ENCODE peak calls at places on chromosome 12, in eight cellular contexts. Q is endothelial cell, C is MM.1S, T is GM12864, B is cardiac fibroblast, I is WTC11, Y is heart right ventricle, E is pancreas. L is an unnamed sample.

GRCh38 chr12:104653730-104654328 is 197.1 kb downstream of the CHST11 start:
- DNase-seq in I (peak; percentile 48), E (no peak), Y (no peak), B (no peak), C (no peak), Q (no peak), T (peak; percentile 16), L (peak; percentile 41)

GRCh38 chr12:113048716-113049127 is 7.8 kb upstream of the DTX1 start:
- DNase-seq in I (peak; percentile 51), C (peak; percentile 27), B (peak; percentile 77), Q (peak; percentile 69), Y (no peak), E (peak; percentile 68), T (no peak), L (peak; percentile 75)

GRCh38 chr12:14417717-14418116 is 52.2 kb downstream of the ATF7IP start:
- DNase-seq in T (peak; percentile 21), Y (peak; percentile 29), Q (peak; percentile 73), I (peak; percentile 77), C (peak; percentile 21), B (peak; percentile 94), E (peak; percentile 63), L (no peak)

GRCh38 chr12:71873821-71874220 is 34.3 kb downstream of the TBC1D15 start:
- DNase-seq in Q (no peak), C (no peak), Y (no peak), I (no peak), T (no peak), B (no peak), E (no peak), L (no peak)

GRCh38 chr12:103858953-103859601 is 18.0 kb upstream of the NT5DC3 start:
- DNase-seq in Y (peak; percentile 25), E (no peak), B (peak; percentile 94), C (no peak), I (no peak), Q (no peak), T (no peak), L (no peak)

GRCh38 chr12:39300799-39301198 is 142.1 kb downstream of the KIF21A start:
- DNase-seq in T (no peak), E (no peak), B (peak; percentile 37), I (no peak), Y (no peak), C (no peak), Q (no peak), L (no peak)

GRCh38 chr12:107372229-107372658 is 278.9 kb upstream of the CRY1 start:
- DNase-seq in B (peak; percentile 43), Y (no peak), C (no peak), Q (no peak), I (no peak), E (no peak), T (no peak), L (no peak)

GRCh38 chr12:93380480-93381121 is 2.9 kb downstream of the NUDT4 start:
- DNase-seq in Y (no peak), Q (no peak), I (no peak), T (no peak), E (no peak), B (peak; percentile 63), C (peak; percentile 39), L (no peak)

GRCh38 chr12:40327506-40327905 is 102.7 kb downstream of the LRRK2 start:
- DNase-seq in B (no peak), T (no peak), C (no peak), E (no peak), Q (no peak), Y (no peak), I (no peak), L (no peak)

GRCh38 chr12:94815958-94816357 is 165.6 kb upstream of the TMCC3 start:
- DNase-seq in T (no peak), C (no peak), E (no peak), Y (no peak), B (no peak), I (peak; percentile 61), Q (no peak), L (no peak)

GRCh38 chr12:27338473-27338872 is 5.8 kb downstream of the BMAL2 start:
- DNase-seq in T (no peak), B (no peak), I (no peak), Y (no peak), Q (no peak), E (no peak), C (no peak), L (no peak)

GRCh38 chr12:131944601-131945251 is 5.0 kb upstream of the EP400 start:
- DNase-seq in Q (no peak), I (no peak), E (no peak), C (no peak), T (no peak), B (no peak), Y (no peak), L (no peak)

GRCh38 chr12:112408621-112409020 is 784 bp downstream of the RPL6 start:
- DNase-seq in Q (no peak), C (no peak), I (no peak), Y (no peak), E (no peak), T (no peak), B (no peak), L (peak; percentile 32)

GRCh38 chr12:132690112-132690511 is 2.7 kb downstream of the PXMP2 start:
- DNase-seq in T (no peak), C (no peak), B (no peak), Y (no peak), Q (no peak), E (no peak), I (no peak), L (no peak)

DNA sequence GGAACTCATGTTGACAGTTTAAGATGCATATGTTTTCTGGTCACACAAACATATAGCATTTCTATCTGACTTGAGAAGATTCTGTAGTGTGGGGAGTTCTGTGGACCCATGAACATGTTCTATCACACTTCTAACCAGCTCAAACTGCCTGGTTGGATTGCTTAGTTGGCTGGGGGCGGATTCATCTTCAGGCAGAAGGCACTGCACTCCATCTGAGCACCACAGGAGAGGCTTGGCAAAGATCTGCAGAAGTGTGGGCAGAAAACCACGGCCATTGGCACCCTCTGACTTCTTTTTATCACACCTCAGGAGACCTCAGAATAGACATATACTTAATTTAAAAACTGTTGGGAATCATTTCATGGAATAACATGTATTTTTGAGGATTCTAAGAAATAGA is 68.5 kb downstream of the LIN7A start:
- DNase-seq in Q (no peak), B (no peak), E (no peak), I (no peak), T (no peak), C (no peak), Y (no peak), L (no peak)
- TF ChIP-seq CTCF in Q (no peak), B (no peak), E (no peak), I (no peak), T (no peak), C (no peak), Y (no peak), L (no peak)

GRCh38 chr12:75563351-75563750 is 51.9 kb upstream of the KRR1 start:
- DNase-seq in C (no peak), Q (no peak), B (no peak), I (no peak), E (no peak), T (no peak), Y (no peak), L (no peak)

GRCh38 chr12:75558262-75558661 is 46.9 kb upstream of the KRR1 start:
- DNase-seq in B (no peak), I (no peak), C (no peak), Y (no peak), E (no peak), Q (no peak), T (no peak), L (no peak)

GRCh38 chr12:75556306-75556899 is 45.0 kb upstream of the KRR1 start:
- DNase-seq in I (no peak), T (no peak), Q (no peak), Y (no peak), B (peak; percentile 10), C (no peak), E (no peak), L (no peak)

GRCh38 chr12:75561921-75562320 is 50.5 kb upstream of the KRR1 start:
- DNase-seq in C (no peak), I (no peak), T (no peak), E (no peak), B (no peak), Y (no peak), Q (no peak), L (no peak)

DNA sequence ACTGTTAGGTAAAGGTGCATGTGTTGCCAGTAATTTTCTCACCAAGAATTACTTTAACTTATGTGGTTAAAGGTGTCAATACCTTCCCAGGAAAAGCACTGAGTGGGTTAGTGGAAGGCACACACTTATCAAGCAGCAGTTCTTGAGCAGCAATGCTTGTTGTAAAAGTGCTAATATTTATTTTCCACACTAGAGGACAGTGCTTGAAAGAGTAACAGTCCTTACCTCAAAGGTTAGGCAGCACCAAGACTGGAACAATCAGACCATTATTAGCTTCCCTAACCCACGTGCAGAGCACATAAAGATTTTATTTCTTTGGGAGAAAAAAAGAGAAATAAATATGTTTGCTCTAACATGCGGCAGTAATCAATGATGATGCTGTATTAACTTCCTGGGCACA is 48.8 kb upstream of the KRR1 start:
- DNase-seq in Y (no peak), T (no peak), I (no peak), B (peak; percentile 84), C (peak; percentile 20), E (no peak), Q (no peak), L (peak; percentile 12)
- TF ChIP-seq CTCF in Y (peak; percentile 28), T (peak; percentile 40), I (no peak), B (peak; percentile 55), C (peak; percentile 25), E (no peak), Q (no peak), L (peak; percentile 23)

GRCh38 chr12:25682421-25682820 is 129.3 kb upstream of the LMNTD1 start:
- DNase-seq in Q (no peak), C (no peak), E (no peak), T (no peak), I (no peak), B (no peak), Y (no peak), L (no peak)

GRCh38 chr12:25675808-25676207 is 122.7 kb upstream of the LMNTD1 start:
- DNase-seq in B (peak; percentile 52), T (no peak), C (no peak), I (no peak), E (no peak), Y (no peak), Q (no peak), L (no peak)

GRCh38 chr12:25681580-25681979 is 128.5 kb upstream of the LMNTD1 start:
- DNase-seq in Y (no peak), C (no peak), B (no peak), T (no peak), I (no peak), E (no peak), Q (no peak), L (no peak)

GRCh38 chr12:25677180-25677937 is 124.3 kb upstream of the LMNTD1 start:
- DNase-seq in Q (no peak), T (no peak), B (no peak), Y (no peak), C (no peak), E (no peak), I (no peak), L (no peak)
- TF ChIP-seq CTCF in Q (no peak), T (no peak), B (peak; percentile 49), Y (peak; percentile 10), C (no peak), E (no peak), I (no peak), L (no peak)

DNA sequence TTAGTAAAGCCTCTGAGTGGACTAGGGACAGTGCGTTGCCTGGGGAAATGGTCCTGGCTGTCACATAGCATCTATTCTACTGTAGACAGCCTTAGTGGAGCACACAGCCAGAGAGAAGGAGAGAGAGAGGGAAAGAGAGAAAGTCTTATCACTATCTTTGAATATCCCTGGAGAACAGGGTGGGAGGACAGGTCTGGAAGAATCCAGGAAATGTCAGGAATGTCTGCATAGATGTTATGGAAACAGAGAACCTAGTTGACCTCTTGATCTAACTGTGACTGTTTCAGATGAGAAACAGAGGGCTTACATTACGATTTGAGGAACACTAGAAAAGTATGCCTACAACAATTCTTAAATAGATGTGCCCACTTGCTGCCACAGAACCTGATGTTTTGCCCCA is 92.8 kb downstream of the SLC15A5 start:
- DNase-seq in Y (no peak), B (no peak), T (no peak), C (no peak), E (no peak), I (no peak), Q (no peak), L (no peak)
- TF ChIP-seq CTCF in Y (no peak), B (no peak), T (no peak), C (no peak), E (no peak), I (no peak), Q (no peak), L (no peak)

L was measured in GM13976.